ENCODE peak calls at places on chromosomes 6 and 20, in ten cellular contexts. P, D, R, J, A, U, F, Q, Y and M are unnamed samples.

GRCh38 chr6:70281923-70282902 is 20.7 kb downstream of the COL9A1 start:
- DNase-seq in P (no peak), D (no peak), R (no peak), J (no peak), A (no peak), U (no peak), F (no peak), Q (no peak), Y (no peak), M (no peak)

GRCh38 chr20:25139061-25139705 is 56.3 kb upstream of the ENTPD6 start:
- DNase-seq in P (no peak), D (no peak), R (no peak), J (no peak), A (no peak), U (peak), F (no peak), Q (peak), Y (no peak), M (no peak)

GRCh38 chr20:41276317-41276751 is 41.2 kb downstream of the ZHX3 start:
- DNase-seq in P (no peak), D (no peak), R (no peak), J (no peak), A (no peak), U (no peak), F (no peak), Q (no peak), Y (no peak), M (peak)

GRCh38 chr6:54060286-54060685 is 51.0 kb upstream of the MLIP start:
- DNase-seq in P (no peak), D (no peak), R (no peak), J (no peak), A (peak), U (no peak), F (no peak), Q (no peak), Y (no peak), M (peak)

GRCh38 chr20:23153696-23154341 is 67.7 kb upstream of the CD93 start:
- DNase-seq in P (no peak), D (no peak), R (no peak), J (no peak), A (no peak), U (no peak), F (no peak), Q (no peak), Y (no peak), M (no peak)

GRCh38 chr6:115356371-115356770 is 704.3 kb downstream of the FRK start:
- DNase-seq in P (no peak), D (no peak), R (no peak), J (no peak), A (no peak), U (no peak), F (no peak), Q (no peak), Y (no peak), M (no peak)

GRCh38 chr20:6101346-6101745 is 21.5 kb downstream of the FERMT1 start:
- DNase-seq in P (no peak), D (no peak), R (no peak), J (no peak), A (no peak), U (no peak), F (no peak), Q (no peak), Y (no peak), M (no peak)

GRCh38 chr6:158064725-158065251 is 83.1 kb downstream of the SYNJ2 start:
- DNase-seq in P (no peak), D (no peak), R (no peak), J (no peak), A (no peak), U (no peak), F (no peak), Q (no peak), Y (no peak), M (no peak)

GRCh38 chr20:48107560-48107959 is 322.3 kb upstream of the SULF2 start:
- DNase-seq in P (no peak), D (no peak), R (no peak), J (peak), A (peak), U (no peak), F (no peak), Q (no peak), Y (no peak), M (peak)

GRCh38 chr20:58102252-58102651 is 126.2 kb downstream of the ANKRD60 start:
- DNase-seq in P (no peak), D (no peak), R (no peak), J (peak), A (no peak), U (no peak), F (no peak), Q (no peak), Y (peak), M (peak)

GRCh38 chr6:10520468-10520867 is 683 bp upstream of the GCNT2 start:
- DNase-seq in P (no peak), D (no peak), R (no peak), J (no peak), A (peak), U (no peak), F (no peak), Q (no peak), Y (no peak), M (peak)

GRCh38 chr6:1619666-1620503 is 10.2 kb downstream of the FOXC1 start:
- DNase-seq in P (no peak), D (no peak), R (no peak), J (no peak), A (no peak), U (no peak), F (no peak), Q (no peak), Y (peak), M (no peak)

GRCh38 chr20:30168800-30169138 is 1088.7 kb upstream of the DEFB115 start:
- DNase-seq in P (no peak), D (no peak), R (no peak), J (no peak), A (no peak), U (no peak), F (no peak), Q (no peak), Y (no peak), M (no peak)

GRCh38 chr6:130156908-130157307 is 65.8 kb downstream of the SAMD3 start:
- DNase-seq in P (no peak), D (no peak), R (no peak), J (no peak), A (no peak), U (no peak), F (no peak), Q (no peak), Y (no peak), M (no peak)

GRCh38 chr6:105087571-105088211 is 92.1 kb downstream of the POPDC3 start:
- DNase-seq in P (peak), D (peak), R (peak), J (peak), A (peak), U (peak), F (peak), Q (no peak), Y (peak), M (peak)

GRCh38 chr6:109239192-109239917 is 142.9 kb downstream of the CD164 start:
- DNase-seq in P (no peak), D (no peak), R (no peak), J (no peak), A (peak), U (no peak), F (no peak), Q (no peak), Y (no peak), M (no peak)

GRCh38 chr20:6122111-6122872 is 538 bp downstream of the FERMT1 start:
- DNase-seq in P (no peak), D (peak), R (no peak), J (peak), A (peak), U (peak), F (no peak), Q (no peak), Y (peak), M (peak)

GRCh38 chr6:27111743-27112142 is 135.8 kb upstream of the PRSS16 start:
- DNase-seq in P (no peak), D (no peak), R (no peak), J (no peak), A (no peak), U (no peak), F (no peak), Q (no peak), Y (no peak), M (no peak)

GRCh38 chr6:88141641-88142298 is 24.4 kb downstream of the CNR1 start:
- DNase-seq in P (peak), D (no peak), R (no peak), J (no peak), A (no peak), U (no peak), F (no peak), Q (no peak), Y (no peak), M (no peak)

GRCh38 chr6:7138921-7139358 is 31.2 kb downstream of the RREB1 start:
- DNase-seq in P (peak), D (peak), R (peak), J (no peak), A (no peak), U (no peak), F (no peak), Q (peak), Y (no peak), M (no peak)

GRCh38 chr6:32581275-32582095 is 8.2 kb downstream of the HLA-DRB1 start:
- DNase-seq in P (no peak), D (no peak), R (no peak), J (no peak), A (no peak), U (no peak), F (no peak), Q (no peak), Y (no peak), M (no peak)

GRCh38 chr6:119832411-119832810 is 482.9 kb upstream of the MAN1A1 start:
- DNase-seq in P (no peak), D (no peak), R (no peak), J (no peak), A (no peak), U (no peak), F (no peak), Q (no peak), Y (no peak), M (no peak)